ENCODE peak calls at places on chromosomes 5 and 9, in six cellular contexts. R is stimulated activated CD8-positive, alpha-beta memory T cell treated with anti-CD3 and anti-CD28 coated beads, Interleukin-15, amount 100 ng/mL, for 4 hours; V is NCI-H774; W is iPS-NIHi11; Q is memory B cell; I is colonic mucosa. F is an unnamed sample.

GRCh38 chr9:80146466-80146865 is 574.7 kb downstream of the TLE4 start:
- DNase-seq in R (no peak), V (no peak), W (peak), Q (no peak), I (no peak), F (no peak)

GRCh38 chr5:163165277-163165676 is 272.1 kb upstream of the CCNG1 start:
- DNase-seq in R (no peak), V (no peak), W (no peak), Q (no peak), I (no peak), F (no peak)

GRCh38 chr5:25550793-25551192 is 906.0 kb upstream of the CDH10 start:
- DNase-seq in R (no peak), V (no peak), W (no peak), Q (no peak), I (no peak), F (no peak)

GRCh38 chr5:27396998-27397397 is 358.6 kb upstream of the CDH9 start:
- DNase-seq in R (no peak), V (no peak), W (no peak), Q (no peak), I (no peak), F (no peak)

GRCh38 chr5:108743344-108743743 is 4.4 kb upstream of the FER start:
- DNase-seq in R (no peak), V (no peak), W (no peak), Q (no peak), I (no peak), F (no peak)

GRCh38 chr5:145981612-145982571 is 45.5 kb downstream of the SH3RF2 start:
- DNase-seq in R (no peak), V (no peak), W (peak), Q (no peak), I (no peak), F (no peak)

GRCh38 chr5:3303777-3304176 is 291.9 kb upstream of the IRX1 start:
- DNase-seq in R (no peak), V (no peak), W (no peak), Q (no peak), I (no peak), F (no peak)

GRCh38 chr5:139340051-139340450 is 1.6 kb upstream of the PAIP2 start:
- DNase-seq in R (no peak), V (no peak), W (no peak), Q (no peak), I (no peak), F (no peak)

GRCh38 chr9:76255781-76256455 is 138.3 kb downstream of the RFK start:
- DNase-seq in R (no peak), V (no peak), W (no peak), Q (no peak), I (peak), F (no peak)

GRCh38 chr9:23740531-23740930 is 85.5 kb downstream of the ELAVL2 start:
- DNase-seq in R (no peak), V (no peak), W (no peak), Q (no peak), I (no peak), F (no peak)

GRCh38 chr5:138942066-138942465 is 66.9 kb upstream of the LRRTM2 start:
- DNase-seq in R (no peak), V (no peak), W (no peak), Q (no peak), I (no peak), F (no peak)

GRCh38 chr9:114820776-114821501 is 15.1 kb upstream of the TNFSF15 start:
- DNase-seq in R (no peak), V (no peak), W (no peak), Q (no peak), I (no peak), F (no peak)

GRCh38 chr5:157177935-157178334 is 2.7 kb upstream of the ITK start:
- DNase-seq in R (no peak), V (no peak), W (no peak), Q (no peak), I (no peak), F (no peak)

GRCh38 chr5:2860101-2860500 is 108.6 kb upstream of the IRX2 start:
- DNase-seq in R (no peak), V (no peak), W (no peak), Q (no peak), I (no peak), F (no peak)

F was measured in cortex of kidney.